ENCODE peak calls at places on chromosomes 2 and 18, in eight cellular contexts. T, O, M, U, E, H, B and D are unnamed samples.
A peak's percentile ranks its signal among the peaks of the same experiment; 100 is the strongest.

GRCh38 chr2:120867290-120868231 is 131.9 kb downstream of the GLI2 start:
- DNase-seq in M (peak; percentile 49), B (no peak), H (peak; percentile 31), T (no peak), E (no peak), O (peak; percentile 83), U (peak; percentile 50), D (peak; percentile 63)

GRCh38 chr2:959453-959852 is 8.8 kb downstream of the SNTG2 start:
- DNase-seq in O (no peak), B (no peak), U (no peak), T (no peak), M (no peak), E (no peak), H (no peak), D (no peak)

GRCh38 chr2:26558271-26559043 is 80.5 kb upstream of the OTOF start:
- DNase-seq in M (no peak), O (no peak), H (no peak), T (no peak), U (no peak), B (peak; percentile 81), E (no peak), D (peak; percentile 35)

GRCh38 chr2:86675104-86675503 is 45.0 kb upstream of the RMND5A start:
- DNase-seq in T (no peak), H (no peak), O (no peak), E (no peak), U (peak; percentile 14), M (no peak), B (no peak), D (no peak)

GRCh38 chr2:177315303-177315887 is 50.9 kb upstream of the NFE2L2 start:
- DNase-seq in T (no peak), H (no peak), U (no peak), M (no peak), B (no peak), E (no peak), O (no peak), D (no peak)

GRCh38 chr2:200336980-200337615 is 30.6 kb downstream of the SPATS2L start:
- DNase-seq in E (no peak), H (no peak), B (no peak), M (no peak), U (no peak), O (no peak), T (no peak), D (no peak)

GRCh38 chr2:23077599-23077998 is 307.4 kb upstream of the KLHL29 start:
- DNase-seq in O (no peak), H (no peak), T (no peak), B (no peak), M (no peak), U (no peak), E (no peak), D (no peak)

GRCh38 chr2:58055027-58055786 is 8.6 kb downstream of the VRK2 start:
- DNase-seq in O (no peak), M (no peak), B (no peak), T (no peak), U (no peak), E (no peak), H (no peak), D (no peak)

GRCh38 chr2:16258350-16258749 is 318.0 kb downstream of the MYCN start:
- DNase-seq in M (no peak), O (no peak), B (no peak), U (no peak), E (no peak), T (no peak), H (no peak), D (no peak)

GRCh38 chr2:16261791-16262190 is 321.4 kb downstream of the MYCN start:
- DNase-seq in T (no peak), U (no peak), E (no peak), M (no peak), H (no peak), O (no peak), B (no peak), D (no peak)

GRCh38 chr2:16259010-16259409 is 318.7 kb downstream of the MYCN start:
- DNase-seq in T (no peak), U (no peak), E (no peak), O (no peak), H (no peak), M (no peak), B (no peak), D (no peak)

GRCh38 chr2:16261071-16261470 is 320.7 kb downstream of the MYCN start:
- DNase-seq in O (no peak), H (no peak), U (no peak), M (no peak), B (no peak), T (no peak), E (no peak), D (no peak)

GRCh38 chr2:16260041-16260440 is 319.7 kb downstream of the MYCN start:
- DNase-seq in M (no peak), T (no peak), H (no peak), B (peak; percentile 46), E (no peak), O (no peak), U (no peak), D (no peak)
- TF ChIP-seq CTCF in M (no peak), T (no peak), H (no peak), B (no peak), E (no peak), O (no peak), U (no peak), D (no peak)

GRCh38 chr2:47506436-47506835 is 103.5 kb downstream of the MSH2 start:
- DNase-seq in T (no peak), H (no peak), E (no peak), M (no peak), U (no peak), O (no peak), B (no peak), D (no peak)

GRCh38 chr2:47509981-47510380 is 107.0 kb downstream of the MSH2 start:
- DNase-seq in U (no peak), E (no peak), M (no peak), B (no peak), T (no peak), H (no peak), O (no peak), D (no peak)

GRCh38 chr2:47509250-47509649 is 106.3 kb downstream of the MSH2 start:
- DNase-seq in O (no peak), U (no peak), H (no peak), T (no peak), E (no peak), B (peak; percentile 69), M (no peak), D (no peak)

GRCh38 chr2:47510745-47511144 is 107.8 kb downstream of the MSH2 start:
- DNase-seq in M (peak; percentile 38), E (no peak), B (no peak), O (no peak), T (no peak), U (no peak), H (no peak), D (no peak)

DNA sequence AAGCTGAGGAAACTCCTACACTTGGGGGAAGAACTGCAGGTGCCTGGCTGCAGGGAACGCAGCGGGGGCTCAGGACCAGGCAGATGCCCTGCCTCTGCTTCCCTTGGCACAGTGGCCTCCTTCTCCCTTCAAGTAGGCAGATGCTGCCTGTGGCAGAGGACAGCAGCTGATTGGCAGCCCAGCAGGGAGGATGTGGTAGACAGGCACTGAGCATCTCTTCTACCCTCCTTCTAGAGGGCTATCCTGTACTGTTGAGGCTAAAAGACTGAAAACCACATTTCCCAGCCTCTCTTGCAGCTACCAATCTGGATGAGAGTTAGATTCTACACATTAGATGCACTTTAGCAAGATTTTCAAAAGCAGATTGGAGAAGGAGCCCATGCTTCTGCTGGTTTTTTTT is 105.7 kb downstream of the MSH2 start:
- DNase-seq in H (no peak), U (no peak), M (no peak), T (no peak), O (no peak), B (no peak), E (no peak), D (no peak)
- TF ChIP-seq CTCF in H (no peak), U (no peak), M (no peak), T (no peak), O (no peak), B (no peak), E (no peak), D (no peak)

GRCh38 chr18:3440340-3440739 is 9.6 kb upstream of the TGIF1 start:
- DNase-seq in B (no peak), T (no peak), M (no peak), H (no peak), U (no peak), E (no peak), O (no peak), D (no peak)

GRCh38 chr18:3447035-3447894 is 2.7 kb upstream of the TGIF1 start:
- DNase-seq in U (no peak), M (no peak), E (no peak), H (peak; percentile 48), T (peak; percentile 37), O (peak; percentile 71), B (peak; percentile 37), D (no peak)

GRCh38 chr18:3444954-3445353 is 5.0 kb upstream of the TGIF1 start:
- DNase-seq in M (no peak), E (no peak), U (no peak), B (no peak), H (no peak), O (no peak), T (no peak), D (no peak)

GRCh38 chr18:3442894-3443293 is 7.1 kb upstream of the TGIF1 start:
- DNase-seq in T (no peak), E (no peak), M (no peak), H (no peak), B (no peak), O (no peak), U (no peak), D (no peak)

GRCh38 chr18:3441290-3441689 is 8.7 kb upstream of the TGIF1 start:
- DNase-seq in O (no peak), B (peak; percentile 31), H (peak; percentile 39), E (no peak), U (no peak), M (peak; percentile 66), T (no peak), D (no peak)
- TF ChIP-seq CTCF in O (peak; percentile 29), B (peak; percentile 45), H (no peak), E (peak; percentile 49), U (peak; percentile 24), M (peak; percentile 39), T (peak; percentile 13), D (no peak)

GRCh38 chr2:29719626-29720025 is 201.8 kb downstream of the ALK start:
- DNase-seq in E (no peak), O (no peak), T (no peak), H (no peak), U (no peak), M (no peak), B (no peak), D (no peak)

GRCh38 chr2:29718326-29718725 is 203.1 kb downstream of the ALK start:
- DNase-seq in H (no peak), M (no peak), U (no peak), E (no peak), T (no peak), B (peak; percentile 0), O (no peak), D (no peak)

GRCh38 chr2:29715655-29716054 is 205.7 kb downstream of the ALK start:
- DNase-seq in E (no peak), H (no peak), M (no peak), T (no peak), U (no peak), O (no peak), B (no peak), D (no peak)

DNA sequence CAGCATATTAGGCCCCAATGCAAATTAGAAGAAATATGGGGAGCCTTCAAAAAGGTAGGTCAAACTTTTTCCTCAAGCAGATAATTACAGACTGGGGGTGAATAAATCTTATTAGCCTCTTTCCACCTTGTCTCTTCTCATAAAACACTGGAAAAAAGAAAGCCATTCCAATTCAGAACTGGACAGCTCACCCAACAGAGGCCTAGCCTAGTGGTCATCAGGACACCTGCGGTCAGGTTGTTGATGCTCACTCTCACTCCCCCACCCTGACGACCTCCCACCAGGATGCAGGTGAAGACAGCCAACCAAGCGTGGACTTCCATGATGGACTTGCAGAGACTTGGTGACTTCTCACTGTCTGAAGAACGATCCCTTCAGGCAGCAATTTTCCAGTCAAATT is 207.1 kb downstream of the ALK start:
- DNase-seq in O (no peak), U (no peak), T (no peak), H (no peak), B (no peak), E (no peak), M (no peak), D (no peak)
- TF ChIP-seq CTCF in O (no peak), U (no peak), T (no peak), H (no peak), B (peak; percentile 53), E (no peak), M (no peak), D (no peak)